ENCODE peak calls at places on chromosomes 7 and 10, in six cellular contexts. I is substantia nigra; S is colonic mucosa; H is CD8-positive, alpha-beta T cell; E is right atrium auricular region; V is HCT116. Q is an unnamed sample.

GRCh38 chr10:635088-635861 is 54.2 kb downstream of the DIP2C start:
- DNase-seq in I (peak), S (no peak), H (no peak), E (no peak), V (no peak), Q (peak)

GRCh38 chr7:113698556-113699220 is 220.1 kb downstream of the PPP1R3A start:
- DNase-seq in I (no peak), S (no peak), H (no peak), E (no peak), V (peak), Q (no peak)

GRCh38 chr7:47389171-47389922 is 192.6 kb downstream of the TNS3 start:
- DNase-seq in I (no peak), S (no peak), H (no peak), E (no peak), V (no peak), Q (no peak)

GRCh38 chr7:98051118-98051744 is 55.4 kb upstream of the LMTK2 start:
- DNase-seq in I (no peak), S (peak), H (peak), E (no peak), V (peak), Q (no peak)

GRCh38 chr7:75599244-75599771 is 107.2 kb downstream of the SPDYE5 start:
- DNase-seq in I (peak), S (no peak), H (no peak), E (no peak), V (no peak), Q (peak)

GRCh38 chr7:70092314-70093303 is 494.3 kb downstream of the AUTS2 start:
- DNase-seq in I (no peak), S (no peak), H (no peak), E (no peak), V (no peak), Q (peak)

GRCh38 chr7:25739096-25739495 is 412.9 kb upstream of the NFE2L3 start:
- DNase-seq in I (no peak), S (no peak), H (no peak), E (no peak), V (no peak), Q (no peak)

GRCh38 chr10:50260791-50261281 is 9.5 kb upstream of the ASAH2 start:
- DNase-seq in I (no peak), S (no peak), H (no peak), E (no peak), V (no peak), Q (no peak)

GRCh38 chr7:108308913-108309312 is 147.3 kb downstream of the NRCAM start:
- DNase-seq in I (no peak), S (no peak), H (no peak), E (no peak), V (no peak), Q (no peak)

GRCh38 chr10:49385939-49386922 is 9.7 kb downstream of the DRGX start:
- DNase-seq in I (no peak), S (no peak), H (no peak), E (no peak), V (no peak), Q (no peak)

GRCh38 chr10:68333058-68333395 is 299 bp upstream of the PBLD start:
- DNase-seq in I (no peak), S (no peak), H (no peak), E (no peak), V (no peak), Q (no peak)

GRCh38 chr7:30974605-30975256 is 11.0 kb downstream of the GHRHR start:
- DNase-seq in I (no peak), S (peak), H (no peak), E (no peak), V (peak), Q (no peak)

GRCh38 chr10:114499630-114500190 is 95.4 kb upstream of the AFAP1L2 start:
- DNase-seq in I (no peak), S (peak), H (no peak), E (no peak), V (no peak), Q (no peak)

GRCh38 chr7:159098424-159098786 is 46.3 kb downstream of the VIPR2 start:
- DNase-seq in I (no peak), S (no peak), H (no peak), E (no peak), V (no peak), Q (no peak)

GRCh38 chr10:97647556-97647955 is 7.1 kb downstream of the PI4K2A start:
- DNase-seq in I (no peak), S (no peak), H (no peak), E (no peak), V (no peak), Q (no peak)

GRCh38 chr7:13282377-13282980 is 595.0 kb downstream of the ARL4A start:
- DNase-seq in I (no peak), S (no peak), H (no peak), E (no peak), V (peak), Q (no peak)

GRCh38 chr10:28354552-28354951 is 51.7 kb upstream of the MPP7 start:
- DNase-seq in I (no peak), S (no peak), H (no peak), E (no peak), V (no peak), Q (no peak)

GRCh38 chr7:94003446-94004023 is 620 bp downstream of the BET1 start:
- DNase-seq in I (no peak), S (peak), H (no peak), E (no peak), V (no peak), Q (no peak)

GRCh38 chr10:91856637-91857036 is 52.6 kb downstream of the FGFBP3 start:
- DNase-seq in I (no peak), S (no peak), H (no peak), E (no peak), V (peak), Q (no peak)

GRCh38 chr10:132036887-132037675 is 28.7 kb upstream of the JAKMIP3 start:
- DNase-seq in I (no peak), S (no peak), H (no peak), E (no peak), V (no peak), Q (peak)
- H3K27ac ChIP-seq in I (peak), S (no peak), H (no peak), E (no peak), V (no peak), Q (no peak)

GRCh38 chr10:133258066-133258817 is 18.4 kb downstream of the ADAM8 start:
- DNase-seq in I (no peak), S (peak), H (no peak), E (no peak), V (no peak), Q (no peak)

GRCh38 chr10:133257489-133258065 is 19.1 kb downstream of the ADAM8 start:
- DNase-seq in I (no peak), S (peak), H (no peak), E (peak), V (no peak), Q (no peak)

GRCh38 chr10:133259603-133259992 is 17.1 kb downstream of the ADAM8 start:
- DNase-seq in I (no peak), S (no peak), H (no peak), E (peak), V (no peak), Q (no peak)

GRCh38 chr10:133260895-133261725 is 15.6 kb downstream of the ADAM8 start:
- DNase-seq in I (no peak), S (peak), H (peak), E (peak), V (no peak), Q (peak)

DNA sequence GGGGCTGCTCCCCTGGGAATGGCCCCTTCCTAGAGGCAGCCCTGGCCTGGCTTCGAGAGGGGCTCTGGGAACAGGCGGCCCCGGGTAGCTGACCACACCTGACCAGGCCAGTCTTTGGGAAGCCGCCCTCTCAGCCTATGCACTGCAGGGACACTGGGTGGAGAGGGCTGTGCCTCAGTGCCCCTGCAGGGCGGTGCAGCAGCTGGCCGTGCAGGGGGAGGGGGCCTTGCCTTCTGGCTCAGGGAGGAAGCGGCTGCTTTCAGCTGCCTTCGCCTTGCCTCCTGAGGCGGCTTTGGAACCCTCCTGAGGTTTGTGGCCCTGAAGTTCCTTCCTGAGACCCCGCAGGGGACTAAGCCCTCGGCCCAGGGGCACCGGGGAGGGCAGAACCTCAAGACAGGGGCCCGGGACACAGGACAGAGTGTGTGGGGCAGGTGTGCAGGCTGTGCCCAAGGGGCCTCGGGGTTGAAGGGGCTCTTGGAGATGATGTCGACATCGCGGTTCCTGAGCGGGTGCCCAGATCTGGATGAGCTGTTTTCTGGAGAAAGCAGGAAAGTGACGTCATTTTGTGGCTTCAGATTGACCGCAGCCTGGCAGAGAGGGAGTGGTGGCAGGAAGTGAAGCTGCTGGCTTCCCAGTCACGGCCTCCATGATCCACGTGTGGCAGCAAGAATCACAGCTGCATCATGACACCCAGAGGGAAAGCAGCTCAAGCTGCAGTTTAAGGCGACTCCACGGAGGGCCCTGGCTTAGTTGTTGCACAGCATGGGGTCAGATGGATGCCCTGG is 17.7 kb downstream of the ADAM8 start:
- DNase-seq in I (no peak), S (peak), H (peak), E (peak), V (peak), Q (no peak)
- H3K27ac ChIP-seq in I (peak), S (peak), H (peak), E (peak), V (peak), Q (no peak)

DNA sequence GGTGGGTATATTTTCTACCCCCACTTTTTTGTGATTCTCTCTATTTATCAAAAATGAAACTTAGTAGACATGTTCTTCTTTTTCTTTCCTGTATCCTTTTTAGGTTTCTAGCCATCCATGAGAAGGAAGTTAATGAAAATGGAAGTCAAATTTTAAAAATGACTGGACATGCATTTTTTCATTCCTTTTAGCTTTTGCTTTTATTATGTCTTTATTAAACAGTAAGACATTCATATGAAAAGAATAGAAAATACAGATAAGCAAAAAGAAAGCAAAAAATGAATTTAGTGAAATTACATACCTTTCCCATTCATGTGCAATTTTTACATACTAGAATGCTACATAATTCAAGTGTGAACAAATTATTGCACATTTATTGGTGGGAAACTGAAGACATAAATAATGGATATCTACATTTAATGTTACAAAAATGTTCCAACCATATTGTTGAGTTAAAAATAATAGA is 88.7 kb downstream of the CPED1 start:
- DNase-seq in I (no peak), S (no peak), H (no peak), E (no peak), V (no peak), Q (no peak)
- H3K27ac ChIP-seq in I (no peak), S (no peak), H (no peak), E (no peak), V (no peak), Q (no peak)

DNA sequence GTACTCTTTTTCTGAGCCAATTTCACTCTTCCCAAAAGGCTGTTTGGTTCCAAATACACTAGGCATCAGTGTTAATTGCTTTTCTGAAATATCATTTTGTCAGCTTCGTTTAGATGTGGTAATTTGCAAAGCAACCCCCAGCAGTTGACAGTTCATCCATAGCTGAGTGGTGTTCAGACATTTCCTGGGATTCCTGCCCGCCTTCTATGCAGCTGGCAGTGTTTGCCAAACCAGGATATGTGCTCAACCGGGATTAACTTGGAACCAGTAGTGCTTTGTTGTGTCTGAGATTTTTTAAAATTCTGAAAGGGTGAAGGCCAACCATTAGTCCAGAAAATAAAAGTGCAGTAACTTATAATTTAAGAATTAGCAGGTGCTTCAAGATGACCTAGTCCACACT is 25.2 kb upstream of the MKLN1 start:
- DNase-seq in I (no peak), S (no peak), H (no peak), E (no peak), V (no peak), Q (no peak)
- H3K27ac ChIP-seq in I (no peak), S (no peak), H (no peak), E (peak), V (no peak), Q (peak)

DNA sequence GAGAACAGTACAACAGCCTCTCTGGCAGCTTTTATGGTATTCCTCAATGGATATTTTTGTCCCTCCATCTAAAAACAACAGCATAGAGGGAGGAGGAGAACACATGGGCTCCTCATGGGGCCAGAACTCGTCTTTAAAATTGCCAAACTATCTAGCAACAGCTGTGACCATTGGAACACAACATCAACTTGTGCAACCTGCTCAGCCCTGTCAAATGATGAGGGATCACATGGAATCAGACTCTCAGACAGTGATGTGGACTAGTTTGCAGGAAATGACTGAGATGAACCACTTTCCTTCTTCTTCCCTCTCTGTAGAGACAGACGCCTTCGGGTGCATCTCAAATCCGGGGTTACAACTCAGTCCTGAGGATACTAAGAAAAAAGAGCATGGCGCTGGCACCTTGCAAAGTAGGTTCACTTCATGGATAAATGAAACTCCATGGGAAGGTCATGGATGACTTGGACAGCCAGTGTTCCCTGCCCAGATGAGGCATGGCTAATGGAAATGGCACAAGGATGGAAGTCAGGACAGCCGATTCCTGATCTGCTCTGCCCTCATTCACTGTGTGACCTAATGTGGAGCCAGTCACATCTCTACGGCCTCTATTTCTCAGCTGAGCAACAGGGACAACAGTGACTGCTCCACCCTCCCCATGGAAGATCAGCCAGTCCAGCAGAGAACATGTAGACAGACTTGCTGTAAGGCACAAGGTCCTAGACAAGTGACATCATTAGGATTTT is 24.6 kb upstream of the DGKI start:
- DNase-seq in I (no peak), S (no peak), H (no peak), E (no peak), V (no peak), Q (no peak)
- H3K27ac ChIP-seq in I (no peak), S (no peak), H (no peak), E (peak), V (no peak), Q (no peak)

Q was measured in caudate nucleus.